ENCODE peak calls at places on chromosomes 7 and 10, in seven cellular contexts. P, E, D, X, V, M and I are unnamed samples.

GRCh38 chr7:25392571-25393338 is 164.5 kb upstream of the NPVF start:
- DNase-seq in P (no peak), E (no peak), D (no peak), X (no peak), V (no peak), M (no peak), I (no peak)

GRCh38 chr10:131729938-131730660 is 170.7 kb upstream of the PPP2R2D start:
- DNase-seq in P (peak; percentile 10), E (no peak), D (no peak), X (no peak), V (no peak), M (no peak), I (no peak)

GRCh38 chr10:86289577-86289868 is 77.1 kb downstream of the GRID1 start:
- DNase-seq in P (no peak), E (no peak), D (no peak), X (no peak), V (no peak), M (no peak), I (no peak)

GRCh38 chr10:49075743-49076142 is 39.6 kb downstream of the VSTM4 start:
- DNase-seq in P (no peak), E (no peak), D (no peak), X (no peak), V (no peak), M (no peak), I (no peak)

GRCh38 chr10:121994429-121994881 is 5.5 kb downstream of the TACC2 start:
- DNase-seq in P (no peak), E (no peak), D (no peak), X (no peak), V (no peak), M (no peak), I (no peak)

GRCh38 chr10:6491841-6492609 is 88.1 kb downstream of the PRKCQ start:
- DNase-seq in P (no peak), E (no peak), D (no peak), X (no peak), V (no peak), M (no peak), I (no peak)

GRCh38 chr7:330554-331230 is 40.7 kb downstream of the FOXL3 start:
- DNase-seq in P (no peak), E (no peak), D (no peak), X (no peak), V (no peak), M (no peak), I (no peak)

GRCh38 chr7:81534996-81535395 is 234.9 kb downstream of the HGF start:
- DNase-seq in P (no peak), E (no peak), D (no peak), X (no peak), V (no peak), M (peak; percentile 25), I (no peak)

GRCh38 chr7:5420108-5420840 is 3.4 kb downstream of the TNRC18 start:
- DNase-seq in P (peak; percentile 55), E (no peak), D (no peak), X (no peak), V (no peak), M (no peak), I (no peak)

GRCh38 chr7:150446288-150446938 is 4.0 kb upstream of the GIMAP8 start:
- DNase-seq in P (no peak), E (no peak), D (no peak), X (no peak), V (no peak), M (no peak), I (no peak)

GRCh38 chr7:4906682-4907081 is 23.2 kb upstream of the RADIL start:
- DNase-seq in P (no peak), E (no peak), D (no peak), X (no peak), V (no peak), M (no peak), I (no peak)

GRCh38 chr7:84336303-84336702 is 141.7 kb upstream of the SEMA3A start:
- DNase-seq in P (peak; percentile 51), E (no peak), D (no peak), X (peak; percentile 7), V (peak; percentile 13), M (peak; percentile 87), I (no peak)

GRCh38 chr10:72106154-72106849 is 18.0 kb upstream of the SPOCK2 start:
- DNase-seq in P (no peak), E (no peak), D (no peak), X (no peak), V (no peak), M (no peak), I (no peak)

GRCh38 chr7:102254521-102254920 is 32.1 kb upstream of the SH2B2 start:
- DNase-seq in P (no peak), E (no peak), D (no peak), X (no peak), V (no peak), M (no peak), I (no peak)

GRCh38 chr7:76054129-76055120 is 6.5 kb downstream of the MDH2 start:
- DNase-seq in P (no peak), E (no peak), D (no peak), X (peak; percentile 37), V (no peak), M (peak; percentile 35), I (no peak)

GRCh38 chr10:100816671-100817070 is 71.3 kb downstream of the PAX2 start:
- DNase-seq in P (no peak), E (no peak), D (no peak), X (no peak), V (no peak), M (no peak), I (no peak)

GRCh38 chr10:30829921-30830671 is 200.5 kb upstream of the LYZL2 start:
- DNase-seq in P (no peak), E (no peak), D (peak; percentile 56), X (no peak), V (no peak), M (peak; percentile 57), I (no peak)

GRCh38 chr7:30472771-30473392 is 5.7 kb downstream of the NOD1 start:
- DNase-seq in P (no peak), E (no peak), D (no peak), X (no peak), V (peak; percentile 40), M (peak; percentile 98), I (no peak)

GRCh38 chr10:96587255-96588059 is 645 bp upstream of the TM9SF3 start:
- DNase-seq in P (no peak), E (no peak), D (peak; percentile 34), X (no peak), V (no peak), M (peak; percentile 86), I (no peak)

GRCh38 chr7:6379881-6380280 is 67.9 kb downstream of the DAGLB start:
- DNase-seq in P (no peak), E (no peak), D (no peak), X (no peak), V (no peak), M (no peak), I (no peak)

GRCh38 chr10:22720667-22721066 is 6.3 kb upstream of the PIP4K2A start:
- DNase-seq in P (no peak), E (no peak), D (no peak), X (no peak), V (no peak), M (no peak), I (no peak)

GRCh38 chr7:70307544-70308106 is 709.4 kb downstream of the AUTS2 start:
- DNase-seq in P (no peak), E (no peak), D (no peak), X (no peak), V (no peak), M (no peak), I (no peak)

GRCh38 chr7:40698214-40698920 is 563.6 kb downstream of the SUGCT start:
- DNase-seq in P (no peak), E (no peak), D (no peak), X (no peak), V (no peak), M (no peak), I (no peak)

GRCh38 chr10:3094565-3095168 is 27.3 kb downstream of the PFKP start:
- DNase-seq in P (no peak), E (no peak), D (no peak), X (no peak), V (no peak), M (peak; percentile 58), I (no peak)